ENCODE peak calls at places on chromosomes 6 and 20, in six cellular contexts. One of them, this sample, is unnamed.

GRCh38 chr6:154478021-154478651 is 32.3 kb downstream of the CNKSR3 start:
- DNase-seq in left lung: peak
- DNase-seq in A549: no peak
- DNase-seq in CD8-positive, alpha-beta T cell: no peak
- DNase-seq in gastrocnemius medialis: no peak
- DNase-seq in AG04450: no peak
- DNase-seq in this sample: peak

GRCh38 chr6:43175676-43176422 is 4.8 kb downstream of the SRF start:
- DNase-seq in CD8-positive, alpha-beta T cell: no peak
- DNase-seq in A549: no peak
- DNase-seq in gastrocnemius medialis: no peak
- DNase-seq in AG04450: no peak
- DNase-seq in left lung: no peak
- DNase-seq in this sample: no peak

GRCh38 chr6:90285611-90286381 is 10.8 kb downstream of the BACH2 start:
- DNase-seq in AG04450: peak
- DNase-seq in left lung: peak
- DNase-seq in CD8-positive, alpha-beta T cell: no peak
- DNase-seq in gastrocnemius medialis: peak
- DNase-seq in A549: peak
- DNase-seq in this sample: peak

GRCh38 chr6:38004908-38005307 is 185.4 kb downstream of the ZFAND3 start:
- DNase-seq in CD8-positive, alpha-beta T cell: no peak
- DNase-seq in A549: no peak
- DNase-seq in gastrocnemius medialis: no peak
- DNase-seq in AG04450: no peak
- DNase-seq in left lung: no peak
- DNase-seq in this sample: no peak

GRCh38 chr6:151705994-151706733 is 101.3 kb upstream of the ESR1 start:
- DNase-seq in left lung: no peak
- DNase-seq in CD8-positive, alpha-beta T cell: no peak
- DNase-seq in A549: no peak
- DNase-seq in gastrocnemius medialis: no peak
- DNase-seq in AG04450: no peak
- DNase-seq in this sample: no peak

GRCh38 chr20:25049261-25050060 is 8.5 kb downstream of the ACSS1 start:
- DNase-seq in CD8-positive, alpha-beta T cell: no peak
- DNase-seq in gastrocnemius medialis: no peak
- DNase-seq in AG04450: no peak
- DNase-seq in left lung: no peak
- DNase-seq in A549: no peak
- DNase-seq in this sample: no peak

GRCh38 chr6:1916334-1916985 is 306.7 kb downstream of the FOXC1 start:
- DNase-seq in gastrocnemius medialis: no peak
- DNase-seq in AG04450: peak
- DNase-seq in CD8-positive, alpha-beta T cell: no peak
- DNase-seq in left lung: no peak
- DNase-seq in A549: no peak
- DNase-seq in this sample: no peak

GRCh38 chr20:57450419-57450818 is 59.2 kb downstream of the RBM38 start:
- DNase-seq in AG04450: no peak
- DNase-seq in left lung: peak
- DNase-seq in gastrocnemius medialis: peak
- DNase-seq in A549: no peak
- DNase-seq in CD8-positive, alpha-beta T cell: no peak
- DNase-seq in this sample: peak

GRCh38 chr6:130027948-130028347 is 9.6 kb downstream of the L3MBTL3 start:
- DNase-seq in A549: no peak
- DNase-seq in AG04450: no peak
- DNase-seq in gastrocnemius medialis: no peak
- DNase-seq in CD8-positive, alpha-beta T cell: no peak
- DNase-seq in left lung: no peak
- DNase-seq in this sample: no peak

GRCh38 chr20:4375881-4376280 is 345.8 kb upstream of the PRND start:
- DNase-seq in A549: no peak
- DNase-seq in gastrocnemius medialis: no peak
- DNase-seq in left lung: no peak
- DNase-seq in AG04450: peak
- DNase-seq in CD8-positive, alpha-beta T cell: no peak
- DNase-seq in this sample: no peak

GRCh38 chr6:154127638-154128037 is 88.6 kb downstream of the OPRM1 start:
- DNase-seq in gastrocnemius medialis: no peak
- DNase-seq in AG04450: no peak
- DNase-seq in left lung: no peak
- DNase-seq in CD8-positive, alpha-beta T cell: no peak
- DNase-seq in A549: no peak
- DNase-seq in this sample: no peak

GRCh38 chr6:139436521-139437348 is 62.3 kb upstream of the CITED2 start:
- DNase-seq in left lung: no peak
- DNase-seq in AG04450: no peak
- DNase-seq in A549: no peak
- DNase-seq in gastrocnemius medialis: no peak
- DNase-seq in CD8-positive, alpha-beta T cell: no peak
- DNase-seq in this sample: no peak

GRCh38 chr20:53157443-53158408 is 185.6 kb downstream of the TSHZ2 start:
- DNase-seq in CD8-positive, alpha-beta T cell: peak
- DNase-seq in left lung: peak
- DNase-seq in A549: peak
- DNase-seq in AG04450: peak
- DNase-seq in gastrocnemius medialis: no peak
- DNase-seq in this sample: peak

GRCh38 chr20:5796369-5797040 is 46.3 kb downstream of the SHLD1 start:
- DNase-seq in AG04450: no peak
- DNase-seq in CD8-positive, alpha-beta T cell: no peak
- DNase-seq in left lung: no peak
- DNase-seq in A549: no peak
- DNase-seq in gastrocnemius medialis: no peak
- DNase-seq in this sample: no peak

GRCh38 chr6:82741996-82742385 is 323.6 kb downstream of the UBE3D start:
- DNase-seq in AG04450: no peak
- DNase-seq in A549: no peak
- DNase-seq in CD8-positive, alpha-beta T cell: no peak
- DNase-seq in left lung: no peak
- DNase-seq in gastrocnemius medialis: no peak
- DNase-seq in this sample: no peak

GRCh38 chr6:109834131-109834530 is 143.0 kb downstream of the FIG4 start:
- DNase-seq in AG04450: no peak
- DNase-seq in CD8-positive, alpha-beta T cell: no peak
- DNase-seq in gastrocnemius medialis: no peak
- DNase-seq in left lung: no peak
- DNase-seq in A549: no peak
- DNase-seq in this sample: no peak

GRCh38 chr6:141988954-141989705 is 143.6 kb upstream of the GJE1 start:
- DNase-seq in A549: peak
- DNase-seq in gastrocnemius medialis: no peak
- DNase-seq in AG04450: peak
- DNase-seq in left lung: no peak
- DNase-seq in CD8-positive, alpha-beta T cell: no peak
- DNase-seq in this sample: no peak

GRCh38 chr6:31822038-31822821 is 5.3 kb upstream of the HSPA1B start:
- DNase-seq in left lung: peak
- DNase-seq in A549: peak
- DNase-seq in AG04450: no peak
- DNase-seq in gastrocnemius medialis: peak
- DNase-seq in CD8-positive, alpha-beta T cell: peak
- DNase-seq in this sample: peak

GRCh38 chr6:50714487-50715379 is 1.4 kb downstream of the TFAP2D start:
- DNase-seq in left lung: no peak
- DNase-seq in CD8-positive, alpha-beta T cell: no peak
- DNase-seq in gastrocnemius medialis: no peak
- DNase-seq in A549: no peak
- DNase-seq in AG04450: no peak
- DNase-seq in this sample: no peak

GRCh38 chr20:44648068-44648467 is 3.4 kb downstream of the ADA start:
- DNase-seq in A549: no peak
- DNase-seq in CD8-positive, alpha-beta T cell: no peak
- DNase-seq in left lung: no peak
- DNase-seq in gastrocnemius medialis: no peak
- DNase-seq in AG04450: no peak
- DNase-seq in this sample: no peak

GRCh38 chr20:52230406-52230805 is 38.8 kb upstream of the ZFP64 start:
- DNase-seq in left lung: no peak
- DNase-seq in gastrocnemius medialis: no peak
- DNase-seq in CD8-positive, alpha-beta T cell: no peak
- DNase-seq in A549: no peak
- DNase-seq in AG04450: no peak
- DNase-seq in this sample: no peak

GRCh38 chr6:14747881-14748520 is 497.9 kb upstream of the JARID2 start:
- DNase-seq in left lung: no peak
- DNase-seq in gastrocnemius medialis: no peak
- DNase-seq in A549: no peak
- DNase-seq in AG04450: no peak
- DNase-seq in CD8-positive, alpha-beta T cell: no peak
- DNase-seq in this sample: no peak

GRCh38 chr6:135853227-135853626 is 1.7 kb downstream of the PDE7B start:
- DNase-seq in CD8-positive, alpha-beta T cell: no peak
- DNase-seq in A549: no peak
- DNase-seq in gastrocnemius medialis: no peak
- DNase-seq in AG04450: no peak
- DNase-seq in left lung: no peak
- DNase-seq in this sample: no peak
- H3K4me3 ChIP-seq in CD8-positive, alpha-beta T cell: no peak
- H3K4me3 ChIP-seq in A549: peak
- H3K4me3 ChIP-seq in gastrocnemius medialis: peak
- H3K4me3 ChIP-seq in AG04450: peak
- H3K4me3 ChIP-seq in left lung: no peak
- H3K4me3 ChIP-seq in this sample: no peak

GRCh38 chr6:40672118-40672517 is 85.0 kb upstream of the LRFN2 start:
- DNase-seq in A549: no peak
- DNase-seq in CD8-positive, alpha-beta T cell: no peak
- DNase-seq in AG04450: no peak
- DNase-seq in left lung: no peak
- DNase-seq in gastrocnemius medialis: no peak
- DNase-seq in this sample: no peak
- TF ChIP-seq CTCF in A549: no peak
- TF ChIP-seq CTCF in CD8-positive, alpha-beta T cell: no peak
- TF ChIP-seq CTCF in AG04450: no peak
- TF ChIP-seq CTCF in left lung: no peak
- TF ChIP-seq CTCF in gastrocnemius medialis: no peak
- TF ChIP-seq CTCF in this sample: no peak

GRCh38 chr20:62409935-62410741 is 3.1 kb upstream of the CABLES2 start:
- DNase-seq in gastrocnemius medialis: peak
- DNase-seq in AG04450: no peak
- DNase-seq in left lung: no peak
- DNase-seq in CD8-positive, alpha-beta T cell: peak
- DNase-seq in A549: peak
- DNase-seq in this sample: peak
- H3K27ac ChIP-seq in gastrocnemius medialis: no peak
- H3K27ac ChIP-seq in AG04450: no peak
- H3K27ac ChIP-seq in left lung: no peak
- H3K27ac ChIP-seq in CD8-positive, alpha-beta T cell: no peak
- H3K27ac ChIP-seq in A549: no peak
- H3K27ac ChIP-seq in this sample: no peak

GRCh38 chr6:32844839-32845372 is 1.1 kb upstream of the PSMB8 start:
- DNase-seq in AG04450: no peak
- DNase-seq in left lung: no peak
- DNase-seq in CD8-positive, alpha-beta T cell: no peak
- DNase-seq in A549: no peak
- DNase-seq in gastrocnemius medialis: no peak
- DNase-seq in this sample: no peak
- H3K4me3 ChIP-seq in AG04450: peak
- H3K4me3 ChIP-seq in left lung: peak
- H3K4me3 ChIP-seq in CD8-positive, alpha-beta T cell: peak
- H3K4me3 ChIP-seq in A549: no peak
- H3K4me3 ChIP-seq in gastrocnemius medialis: peak
- H3K4me3 ChIP-seq in this sample: peak

DNA sequence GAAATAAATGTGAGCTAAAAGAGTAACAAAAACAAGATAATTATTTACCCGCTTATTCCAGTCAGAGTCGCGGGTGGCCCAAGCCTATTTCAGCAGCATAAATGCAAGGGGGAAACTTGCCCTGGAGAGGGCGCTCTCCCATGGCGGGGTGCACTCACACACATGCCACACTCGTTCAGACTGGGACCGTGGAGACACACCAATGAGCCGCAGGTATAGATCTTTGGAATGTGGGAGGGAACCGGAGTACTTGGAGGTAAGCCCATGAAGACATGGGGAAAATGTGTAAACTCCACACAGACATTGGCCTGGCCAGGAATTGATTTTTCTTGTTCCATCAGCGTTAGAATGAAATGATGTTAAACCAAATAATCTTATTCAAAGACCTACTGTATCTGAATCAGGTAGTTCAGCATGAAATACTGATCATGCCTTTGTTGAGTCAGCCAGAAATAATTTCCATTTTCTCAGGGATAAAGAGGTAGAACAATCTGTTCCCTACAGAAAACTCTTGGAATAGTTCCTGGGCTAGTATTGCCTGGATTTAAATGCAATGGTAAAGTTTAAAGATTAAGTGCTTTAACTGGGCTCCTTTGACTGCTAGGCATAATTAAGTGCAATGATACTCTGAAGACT is 191.5 kb downstream of the MCHR2 start:
- DNase-seq in gastrocnemius medialis: no peak
- DNase-seq in AG04450: no peak
- DNase-seq in A549: no peak
- DNase-seq in CD8-positive, alpha-beta T cell: no peak
- DNase-seq in left lung: peak
- DNase-seq in this sample: no peak
- TF ChIP-seq CTCF in gastrocnemius medialis: no peak
- TF ChIP-seq CTCF in AG04450: no peak
- TF ChIP-seq CTCF in A549: no peak
- TF ChIP-seq CTCF in CD8-positive, alpha-beta T cell: no peak
- TF ChIP-seq CTCF in left lung: no peak
- TF ChIP-seq CTCF in this sample: no peak

GRCh38 chr20:50517817-50518154 is 7.6 kb downstream of the PTPN1 start:
- DNase-seq in left lung: no peak
- DNase-seq in A549: no peak
- DNase-seq in CD8-positive, alpha-beta T cell: peak
- DNase-seq in AG04450: no peak
- DNase-seq in gastrocnemius medialis: no peak
- DNase-seq in this sample: no peak

GRCh38 chr20:50515471-50516106 is 5.4 kb downstream of the PTPN1 start:
- DNase-seq in A549: no peak
- DNase-seq in gastrocnemius medialis: no peak
- DNase-seq in CD8-positive, alpha-beta T cell: no peak
- DNase-seq in AG04450: no peak
- DNase-seq in left lung: no peak
- DNase-seq in this sample: no peak

GRCh38 chr20:50514750-50515149 is 4.6 kb downstream of the PTPN1 start:
- DNase-seq in A549: no peak
- DNase-seq in gastrocnemius medialis: no peak
- DNase-seq in left lung: no peak
- DNase-seq in CD8-positive, alpha-beta T cell: no peak
- DNase-seq in AG04450: no peak
- DNase-seq in this sample: no peak

GRCh38 chr20:50516935-50517816 is 7.0 kb downstream of the PTPN1 start:
- DNase-seq in A549: no peak
- DNase-seq in AG04450: no peak
- DNase-seq in left lung: no peak
- DNase-seq in gastrocnemius medialis: no peak
- DNase-seq in CD8-positive, alpha-beta T cell: no peak
- DNase-seq in this sample: no peak

GRCh38 chr20:50516180-50516934 is 6.2 kb downstream of the PTPN1 start:
- DNase-seq in gastrocnemius medialis: no peak
- DNase-seq in A549: no peak
- DNase-seq in AG04450: no peak
- DNase-seq in CD8-positive, alpha-beta T cell: no peak
- DNase-seq in left lung: no peak
- DNase-seq in this sample: no peak
- H3K27ac ChIP-seq in gastrocnemius medialis: peak
- H3K27ac ChIP-seq in A549: no peak
- H3K27ac ChIP-seq in AG04450: no peak
- H3K27ac ChIP-seq in CD8-positive, alpha-beta T cell: no peak
- H3K27ac ChIP-seq in left lung: peak
- H3K27ac ChIP-seq in this sample: no peak